ENCODE peak calls at places on chromosomes 12 and 14, in seven cellular contexts. Y is left cardiac atrium, Z is anterior cingulate cortex, A is choroid plexus epithelial cell, Q is retina, N is EL, F is NCI-H2081. K is an unnamed sample.

GRCh38 chr12:84719997-84720396 is 192.6 kb downstream of the SLC6A15 start:
- DNase-seq in Z (no peak), Q (no peak), A (no peak), F (no peak), N (no peak), Y (no peak), K (no peak)

GRCh38 chr12:94649349-94650142 is 811 bp downstream of the TMCC3 start:
- DNase-seq in A (peak), F (no peak), Z (peak), N (peak), Q (peak), Y (peak), K (no peak)

GRCh38 chr12:54413284-54414190 is 5.5 kb downstream of the ITGA5 start:
- DNase-seq in Z (no peak), F (no peak), Y (peak), N (peak), A (peak), Q (no peak), K (no peak)

GRCh38 chr12:75842119-75842518 is 189.5 kb downstream of the PHLDA1 start:
- DNase-seq in N (no peak), A (no peak), F (peak), Z (no peak), Q (no peak), Y (no peak), K (no peak)

GRCh38 chr14:104651876-104652260 is 37.5 kb upstream of the INF2 start:
- DNase-seq in Q (no peak), A (no peak), Y (no peak), N (no peak), F (no peak), Z (no peak), K (no peak)

GRCh38 chr12:25585021-25585523 is 32.0 kb upstream of the LMNTD1 start:
- DNase-seq in Q (no peak), N (no peak), Y (peak), F (peak), Z (no peak), A (peak), K (no peak)

GRCh38 chr12:19833775-19834501 is 394.6 kb downstream of the AEBP2 start:
- DNase-seq in Y (no peak), N (peak), Z (no peak), A (peak), Q (no peak), F (no peak), K (no peak)

GRCh38 chr14:104280085-104280901 is 141.9 kb downstream of the KIF26A start:
- DNase-seq in N (no peak), F (no peak), Z (no peak), Y (no peak), A (no peak), Q (no peak), K (no peak)

GRCh38 chr12:51886021-51886710 is 1.7 kb upstream of the ANKRD33 start:
- DNase-seq in Y (peak), N (peak), Q (no peak), F (no peak), Z (no peak), A (peak), K (no peak)

K was measured in GM18507.